ENCODE peak calls at places on chromosomes 13 and 19, in eight cellular contexts. V is MM.1S, L is PC-3, S is neural progenitor cell, P is OCI-LY7, K is GM23338, Z is SK-N-SH, B is HCT116. Q is an unnamed sample.

GRCh38 chr13:20553309-20553708 is 13.6 kb upstream of the IFT88 start:
- DNase-seq in Z (no peak), L (no peak), B (no peak), P (no peak), S (no peak), V (no peak), K (no peak), Q (peak)

GRCh38 chr13:50241479-50241878 is 226.2 kb downstream of the KCNRG start:
- DNase-seq in B (no peak), V (no peak), S (no peak), Z (no peak), K (no peak), P (no peak), L (peak), Q (no peak)

GRCh38 chr13:106234656-106235055 is 300.8 kb downstream of the EFNB2 start:
- DNase-seq in V (no peak), S (peak), B (no peak), L (no peak), Z (no peak), P (no peak), K (no peak), Q (no peak)

GRCh38 chr19:41501854-41502253 is 58.9 kb downstream of the ERICH4 start:
- DNase-seq in P (no peak), Z (no peak), S (no peak), K (no peak), L (peak), V (no peak), B (no peak), Q (no peak)

GRCh38 chr13:23433171-23434153 is at the start of gene SACS:
- DNase-seq in B (no peak), K (peak), L (peak), Z (peak), S (peak), P (no peak), V (no peak), Q (peak)

GRCh38 chr19:3275583-3276340 is 51.3 kb downstream of the CELF5 start:
- DNase-seq in V (peak), K (peak), S (peak), L (peak), B (peak), P (peak), Z (peak), Q (peak)

GRCh38 chr19:50003810-50004419 is 21.3 kb downstream of the VRK3 start:
- DNase-seq in Z (no peak), K (no peak), P (no peak), V (peak), L (peak), B (peak), S (no peak), Q (peak)

GRCh38 chr19:15252398-15253018 is 20.3 kb upstream of the EPHX3 start:
- DNase-seq in P (no peak), B (no peak), L (no peak), S (peak), V (no peak), K (peak), Z (no peak), Q (no peak)

GRCh38 chr19:49848938-49849337 is 2.0 kb upstream of the PTOV1 start:
- DNase-seq in L (peak), B (no peak), Z (no peak), P (no peak), V (no peak), S (no peak), K (no peak), Q (no peak)

GRCh38 chr13:28819748-28820098 is 416 bp upstream of the MTUS2 start:
- DNase-seq in S (peak), P (no peak), K (peak), L (peak), Z (peak), B (no peak), V (peak), Q (peak)

GRCh38 chr19:6971366-6971765 is 49.9 kb downstream of the MBD3L2B start:
- DNase-seq in B (no peak), S (no peak), K (no peak), P (no peak), L (peak), Z (no peak), V (no peak), Q (no peak)

GRCh38 chr13:78183737-78184136 is 265.1 kb upstream of the EDNRB start:
- DNase-seq in P (no peak), V (no peak), S (no peak), B (no peak), Z (no peak), L (no peak), K (no peak), Q (no peak)

GRCh38 chr13:101570410-101570809 is 117.9 kb downstream of the ITGBL1 start:
- DNase-seq in S (no peak), Z (no peak), P (no peak), L (peak), B (no peak), K (no peak), V (peak), Q (no peak)

GRCh38 chr13:105363747-105364177 is 1171.7 kb downstream of the EFNB2 start:
- DNase-seq in V (no peak), Z (peak), B (no peak), L (no peak), S (peak), K (no peak), P (no peak), Q (no peak)

GRCh38 chr13:108433976-108434375 is 164.5 kb downstream of the TNFSF13B start:
- DNase-seq in B (no peak), P (no peak), K (no peak), V (no peak), L (no peak), Z (no peak), S (no peak), Q (no peak)

GRCh38 chr13:50257646-50258045 is 242.4 kb downstream of the KCNRG start:
- DNase-seq in Z (no peak), L (no peak), P (no peak), S (no peak), K (no peak), V (no peak), B (no peak), Q (no peak)

GRCh38 chr13:106986033-106986484 is 418.1 kb upstream of the ARGLU1 start:
- DNase-seq in V (no peak), Z (no peak), P (no peak), B (no peak), L (no peak), K (peak), S (peak), Q (peak)

GRCh38 chr13:74135306-74136088 is 1.3 kb upstream of the KLF12 start:
- DNase-seq in P (peak), S (peak), B (no peak), Z (peak), L (peak), V (peak), K (peak), Q (peak)
- TF ChIP-seq CTCF in P (peak), S (no peak), B (no peak), Z (no peak), L (no peak), V (no peak), K (no peak), Q (no peak)

GRCh38 chr19:58058428-58058827 is 654 bp upstream of the ZNF135 start:
- DNase-seq in L (no peak), Z (no peak), P (no peak), S (peak), K (peak), V (no peak), B (no peak), Q (no peak)

GRCh38 chr19:58056861-58057260 is 2.2 kb upstream of the ZNF135 start:
- DNase-seq in Z (no peak), V (no peak), L (no peak), P (no peak), K (no peak), B (no peak), S (no peak), Q (no peak)

GRCh38 chr19:58054792-58055482 is 4.1 kb upstream of the ZNF135 start:
- DNase-seq in V (no peak), K (peak), B (no peak), Z (no peak), L (no peak), P (no peak), S (peak), Q (no peak)

GRCh38 chr19:58055483-58055874 is 3.6 kb upstream of the ZNF135 start:
- DNase-seq in S (no peak), V (no peak), B (no peak), Z (no peak), P (no peak), K (no peak), L (no peak), Q (no peak)

DNA sequence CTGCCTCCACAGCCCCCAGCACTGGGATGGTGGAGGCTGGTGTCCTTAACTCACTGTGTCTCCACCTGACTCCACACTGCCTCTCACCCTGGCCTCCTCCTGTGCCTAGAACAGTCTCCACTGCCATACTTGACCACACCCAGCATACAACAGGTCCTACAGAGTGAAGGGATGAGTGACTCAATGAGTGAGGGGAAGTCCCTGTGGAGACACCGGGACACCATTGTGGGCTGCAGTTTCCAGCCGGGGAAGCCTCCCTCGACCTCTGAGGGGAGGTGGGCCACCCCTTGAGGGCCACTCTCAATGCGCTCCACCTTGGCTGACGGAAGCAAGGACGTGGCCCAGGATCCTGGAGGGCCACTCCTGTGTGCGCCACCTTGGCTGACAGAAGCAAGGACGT is 2.8 kb upstream of the ZNF135 start:
- DNase-seq in P (no peak), L (no peak), K (no peak), S (no peak), B (no peak), Z (no peak), V (no peak), Q (no peak)
- H3K4me3 ChIP-seq in P (no peak), L (no peak), K (no peak), S (no peak), B (no peak), Z (no peak), V (no peak), Q (no peak)

DNA sequence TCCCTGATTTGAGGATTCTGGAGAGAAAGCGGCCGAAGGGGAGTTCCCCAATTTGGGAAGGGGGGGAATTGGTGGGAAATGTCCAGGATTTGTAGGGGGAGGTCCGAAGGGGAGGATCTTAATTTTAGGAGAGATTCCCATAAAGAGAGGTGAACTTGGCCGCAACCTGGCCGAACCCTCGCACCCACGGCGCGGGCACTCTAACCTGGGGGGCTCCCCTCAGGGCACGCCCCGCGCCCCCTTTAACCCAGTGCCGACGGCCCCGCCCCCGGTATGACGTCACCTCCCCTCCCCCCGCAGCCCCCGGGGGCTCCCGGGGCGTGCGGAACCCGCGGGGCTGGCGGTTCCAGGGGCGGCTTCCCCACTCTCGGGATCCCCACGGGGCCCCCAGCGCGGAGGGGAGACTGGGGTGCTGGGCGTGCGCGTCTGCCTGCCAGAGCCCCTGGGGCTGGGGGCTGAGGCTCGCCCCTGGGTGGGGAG is 1.1 kb downstream of the PTPRS start:
- DNase-seq in P (no peak), S (peak), Z (peak), B (no peak), L (no peak), K (no peak), V (no peak), Q (no peak)
- TF ChIP-seq EZH2phosphoT487 in P (no peak), S (no peak), Z (no peak), B (no peak), L (no peak), K (no peak), V (no peak), Q (no peak)

GRCh38 chr19:46880440-46880839 is 19.6 kb downstream of the ARHGAP35 start:
- DNase-seq in L (no peak), P (no peak), Z (no peak), S (no peak), K (no peak), V (no peak), B (no peak), Q (no peak)
- TF ChIP-seq CTCF in L (no peak), P (no peak), Z (no peak), S (no peak), K (no peak), V (no peak), B (no peak), Q (no peak)

GRCh38 chr19:40282920-40283319 is 2.2 kb downstream of the AKT2 start:
- DNase-seq in B (no peak), S (no peak), L (no peak), V (no peak), K (no peak), P (no peak), Z (no peak), Q (no peak)
- H3K4me3 ChIP-seq in B (no peak), S (no peak), L (no peak), V (no peak), K (no peak), P (peak), Z (no peak), Q (no peak)

GRCh38 chr13:84431646-84432045 is 549.4 kb upstream of the SLITRK1 start:
- DNase-seq in K (no peak), S (no peak), L (no peak), B (no peak), P (no peak), V (no peak), Z (no peak), Q (no peak)

GRCh38 chr13:84433024-84433423 is 550.8 kb upstream of the SLITRK1 start:
- DNase-seq in L (no peak), S (no peak), P (no peak), Z (no peak), K (no peak), B (no peak), V (no peak), Q (no peak)

GRCh38 chr13:84430015-84430414 is 547.7 kb upstream of the SLITRK1 start:
- DNase-seq in K (no peak), L (no peak), P (no peak), S (no peak), V (no peak), B (no peak), Z (no peak), Q (no peak)

DNA sequence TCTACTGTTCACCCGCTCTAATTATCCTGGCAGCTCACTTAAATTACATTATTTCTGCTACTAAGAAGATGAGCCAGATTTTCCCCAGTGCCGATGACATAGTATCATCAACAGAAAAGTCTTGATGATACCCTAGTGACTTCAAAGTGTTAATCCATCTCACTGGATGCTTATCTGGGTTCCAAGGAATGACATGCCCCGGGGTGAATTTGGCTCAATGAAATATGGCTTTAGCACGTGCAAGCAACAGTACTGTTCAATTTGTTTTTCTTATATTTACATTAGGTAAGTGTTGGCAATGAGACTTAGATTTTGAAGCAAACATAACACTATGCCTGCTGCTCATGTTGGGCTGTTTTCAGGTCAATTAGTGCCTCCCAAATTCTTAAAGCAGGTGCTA is 548.2 kb upstream of the SLITRK1 start:
- DNase-seq in V (no peak), P (no peak), S (no peak), Z (no peak), B (no peak), L (no peak), K (no peak), Q (no peak)
- TF ChIP-seq EZH2phosphoT487 in V (no peak), P (no peak), S (no peak), Z (no peak), B (no peak), L (no peak), K (no peak), Q (no peak)

GRCh38 chr13:37526710-37527446 is 71.7 kb downstream of the POSTN start:
- DNase-seq in B (no peak), Z (no peak), L (no peak), S (no peak), P (no peak), V (no peak), K (no peak), Q (no peak)
- TF ChIP-seq CTCF in B (no peak), Z (no peak), L (no peak), S (no peak), P (no peak), V (no peak), K (no peak), Q (no peak)

Q was measured in hepatocyte.